ENCODE peak calls at places on chromosomes 11 and 22, in ten cellular contexts. One of them, this sample, is unnamed.

GRCh38 chr11:15208570-15209222 is 94.0 kb downstream of the INSC start:
- DNase-seq in neural progenitor cell: peak; percentile 91
- DNase-seq in endothelial cell of umbilical vein: peak; percentile 34
- DNase-seq in RWPE2: no peak
- DNase-seq in lower lobe of right lung: peak; percentile 83
- DNase-seq in fibroblast of lung: peak; percentile 71
- DNase-seq in Peyer's patch: peak; percentile 87
- DNase-seq in AG10803: peak; percentile 61
- DNase-seq in GM23338: peak; percentile 90
- DNase-seq in body of pancreas: peak; percentile 81
- DNase-seq in this sample: no peak

GRCh38 chr11:125228425-125228824 is 63.9 kb downstream of the PKNOX2 start:
- DNase-seq in fibroblast of lung: no peak
- DNase-seq in GM23338: peak; percentile 56
- DNase-seq in body of pancreas: no peak
- DNase-seq in Peyer's patch: no peak
- DNase-seq in endothelial cell of umbilical vein: no peak
- DNase-seq in AG10803: no peak
- DNase-seq in lower lobe of right lung: no peak
- DNase-seq in neural progenitor cell: no peak
- DNase-seq in RWPE2: no peak
- DNase-seq in this sample: no peak

GRCh38 chr11:11691296-11692141 is 69.7 kb upstream of the GALNT18 start:
- DNase-seq in RWPE2: no peak
- DNase-seq in body of pancreas: no peak
- DNase-seq in neural progenitor cell: peak; percentile 93
- DNase-seq in endothelial cell of umbilical vein: no peak
- DNase-seq in AG10803: no peak
- DNase-seq in lower lobe of right lung: no peak
- DNase-seq in GM23338: peak; percentile 47
- DNase-seq in Peyer's patch: no peak
- DNase-seq in fibroblast of lung: no peak
- DNase-seq in this sample: no peak

GRCh38 chr11:121299417-121299816 is 6.8 kb downstream of the SC5D start:
- DNase-seq in fibroblast of lung: no peak
- DNase-seq in Peyer's patch: no peak
- DNase-seq in endothelial cell of umbilical vein: no peak
- DNase-seq in body of pancreas: no peak
- DNase-seq in GM23338: no peak
- DNase-seq in lower lobe of right lung: no peak
- DNase-seq in RWPE2: no peak
- DNase-seq in neural progenitor cell: no peak
- DNase-seq in AG10803: no peak
- DNase-seq in this sample: no peak

GRCh38 chr11:68128682-68129327 is 7.6 kb upstream of the CHKA start:
- DNase-seq in AG10803: peak; percentile 72
- DNase-seq in GM23338: peak; percentile 75
- DNase-seq in fibroblast of lung: peak; percentile 68
- DNase-seq in Peyer's patch: peak; percentile 86
- DNase-seq in RWPE2: no peak
- DNase-seq in body of pancreas: peak; percentile 97
- DNase-seq in neural progenitor cell: no peak
- DNase-seq in endothelial cell of umbilical vein: peak; percentile 74
- DNase-seq in lower lobe of right lung: peak; percentile 73
- DNase-seq in this sample: peak; percentile 68

GRCh38 chr11:25566298-25567200 is 765.4 kb upstream of the ANO3 start:
- DNase-seq in endothelial cell of umbilical vein: no peak
- DNase-seq in Peyer's patch: no peak
- DNase-seq in GM23338: no peak
- DNase-seq in body of pancreas: no peak
- DNase-seq in neural progenitor cell: no peak
- DNase-seq in AG10803: no peak
- DNase-seq in lower lobe of right lung: peak; percentile 26
- DNase-seq in fibroblast of lung: peak; percentile 60
- DNase-seq in RWPE2: no peak
- DNase-seq in this sample: no peak

GRCh38 chr11:117934526-117935307 is 5.5 kb upstream of the TMPRSS13 start:
- DNase-seq in fibroblast of lung: no peak
- DNase-seq in GM23338: no peak
- DNase-seq in RWPE2: peak; percentile 19
- DNase-seq in neural progenitor cell: no peak
- DNase-seq in body of pancreas: no peak
- DNase-seq in lower lobe of right lung: peak; percentile 31
- DNase-seq in endothelial cell of umbilical vein: no peak
- DNase-seq in AG10803: no peak
- DNase-seq in Peyer's patch: peak; percentile 42
- DNase-seq in this sample: peak; percentile 79

GRCh38 chr11:65366340-65366773 is 11.8 kb downstream of the TIGD3 start:
- DNase-seq in GM23338: peak; percentile 91
- DNase-seq in neural progenitor cell: peak; percentile 85
- DNase-seq in fibroblast of lung: peak; percentile 86
- DNase-seq in lower lobe of right lung: no peak
- DNase-seq in AG10803: peak; percentile 85
- DNase-seq in Peyer's patch: peak; percentile 70
- DNase-seq in RWPE2: no peak
- DNase-seq in endothelial cell of umbilical vein: peak; percentile 78
- DNase-seq in body of pancreas: peak; percentile 62
- DNase-seq in this sample: no peak

GRCh38 chr11:4607111-4607510 is 920 bp downstream of the TRIM68 start:
- DNase-seq in neural progenitor cell: no peak
- DNase-seq in endothelial cell of umbilical vein: peak; percentile 50
- DNase-seq in lower lobe of right lung: no peak
- DNase-seq in body of pancreas: no peak
- DNase-seq in AG10803: no peak
- DNase-seq in fibroblast of lung: peak; percentile 18
- DNase-seq in Peyer's patch: no peak
- DNase-seq in RWPE2: no peak
- DNase-seq in GM23338: no peak
- DNase-seq in this sample: no peak

GRCh38 chr11:47566166-47566546 is 757 bp downstream of the PTPMT1 start:
- DNase-seq in GM23338: no peak
- DNase-seq in AG10803: no peak
- DNase-seq in fibroblast of lung: no peak
- DNase-seq in endothelial cell of umbilical vein: no peak
- DNase-seq in neural progenitor cell: no peak
- DNase-seq in body of pancreas: peak; percentile 28
- DNase-seq in lower lobe of right lung: peak; percentile 58
- DNase-seq in Peyer's patch: peak; percentile 48
- DNase-seq in RWPE2: no peak
- DNase-seq in this sample: peak; percentile 30

GRCh38 chr22:23121026-23121823 is 20.6 kb downstream of the RSPH14 start:
- DNase-seq in neural progenitor cell: no peak
- DNase-seq in endothelial cell of umbilical vein: no peak
- DNase-seq in lower lobe of right lung: no peak
- DNase-seq in RWPE2: no peak
- DNase-seq in body of pancreas: no peak
- DNase-seq in Peyer's patch: no peak
- DNase-seq in AG10803: peak; percentile 9
- DNase-seq in fibroblast of lung: no peak
- DNase-seq in GM23338: no peak
- DNase-seq in this sample: no peak

GRCh38 chr22:39405346-39406085 is 5.9 kb downstream of the TAB1 start:
- DNase-seq in RWPE2: no peak
- DNase-seq in neural progenitor cell: peak; percentile 18
- DNase-seq in body of pancreas: no peak
- DNase-seq in fibroblast of lung: peak; percentile 65
- DNase-seq in Peyer's patch: no peak
- DNase-seq in lower lobe of right lung: no peak
- DNase-seq in AG10803: peak; percentile 76
- DNase-seq in endothelial cell of umbilical vein: peak; percentile 35
- DNase-seq in GM23338: no peak
- DNase-seq in this sample: peak; percentile 68

GRCh38 chr11:125724125-125724524 is 22.0 kb upstream of the PATE1 start:
- DNase-seq in GM23338: peak; percentile 56
- DNase-seq in AG10803: peak; percentile 24
- DNase-seq in lower lobe of right lung: no peak
- DNase-seq in Peyer's patch: no peak
- DNase-seq in body of pancreas: no peak
- DNase-seq in endothelial cell of umbilical vein: peak; percentile 49
- DNase-seq in RWPE2: no peak
- DNase-seq in neural progenitor cell: peak; percentile 34
- DNase-seq in fibroblast of lung: peak; percentile 1
- DNase-seq in this sample: no peak

DNA sequence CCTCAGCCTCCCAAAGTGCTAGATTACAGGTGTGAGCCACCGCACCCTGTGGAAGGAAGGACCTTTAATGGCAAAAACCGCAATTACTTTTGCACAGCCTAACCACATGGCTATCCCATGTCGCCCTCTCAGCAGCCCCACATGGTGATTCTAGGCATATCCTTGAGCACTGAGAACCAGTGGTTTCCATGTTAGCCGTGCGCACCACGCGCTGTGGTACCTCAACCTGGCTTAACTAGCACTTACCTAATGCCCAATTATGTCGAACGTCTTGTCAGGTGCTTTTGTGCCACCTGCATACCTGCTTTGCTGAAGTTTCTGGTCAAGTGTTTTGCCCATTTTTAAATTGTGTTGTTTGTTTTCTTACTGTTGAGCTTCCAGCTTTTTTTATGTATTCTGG is 697.9 kb downstream of the BRD1 start:
- DNase-seq in lower lobe of right lung: no peak
- DNase-seq in fibroblast of lung: no peak
- DNase-seq in neural progenitor cell: no peak
- DNase-seq in RWPE2: no peak
- DNase-seq in GM23338: no peak
- DNase-seq in Peyer's patch: no peak
- DNase-seq in AG10803: no peak
- DNase-seq in endothelial cell of umbilical vein: no peak
- DNase-seq in body of pancreas: no peak
- DNase-seq in this sample: no peak
- TF ChIP-seq CTCF in lower lobe of right lung: no peak
- TF ChIP-seq CTCF in fibroblast of lung: no peak
- TF ChIP-seq CTCF in neural progenitor cell: no peak
- TF ChIP-seq CTCF in RWPE2: no peak
- TF ChIP-seq CTCF in GM23338: no peak
- TF ChIP-seq CTCF in Peyer's patch: no peak
- TF ChIP-seq CTCF in AG10803: no peak
- TF ChIP-seq CTCF in endothelial cell of umbilical vein: no peak
- TF ChIP-seq CTCF in body of pancreas: no peak
- TF ChIP-seq CTCF in this sample: no peak

GRCh38 chr22:37331811-37332536 is 49.7 kb downstream of the CYTH4 start:
- DNase-seq in Peyer's patch: no peak
- DNase-seq in body of pancreas: no peak
- DNase-seq in RWPE2: no peak
- DNase-seq in endothelial cell of umbilical vein: peak; percentile 52
- DNase-seq in neural progenitor cell: no peak
- DNase-seq in lower lobe of right lung: no peak
- DNase-seq in GM23338: no peak
- DNase-seq in fibroblast of lung: no peak
- DNase-seq in AG10803: no peak
- DNase-seq in this sample: no peak
- TF ChIP-seq CTCF in Peyer's patch: no peak
- TF ChIP-seq CTCF in body of pancreas: no peak
- TF ChIP-seq CTCF in RWPE2: no peak
- TF ChIP-seq CTCF in endothelial cell of umbilical vein: peak; percentile 28
- TF ChIP-seq CTCF in neural progenitor cell: no peak
- TF ChIP-seq CTCF in lower lobe of right lung: no peak
- TF ChIP-seq CTCF in GM23338: no peak
- TF ChIP-seq CTCF in fibroblast of lung: peak; percentile 10
- TF ChIP-seq CTCF in AG10803: no peak
- TF ChIP-seq CTCF in this sample: no peak

GRCh38 chr22:33666249-33666648 is 254.0 kb downstream of the LARGE1 start:
- DNase-seq in Peyer's patch: no peak
- DNase-seq in lower lobe of right lung: no peak
- DNase-seq in neural progenitor cell: peak; percentile 41
- DNase-seq in RWPE2: no peak
- DNase-seq in endothelial cell of umbilical vein: no peak
- DNase-seq in AG10803: no peak
- DNase-seq in fibroblast of lung: no peak
- DNase-seq in GM23338: no peak
- DNase-seq in body of pancreas: no peak
- DNase-seq in this sample: no peak

DNA sequence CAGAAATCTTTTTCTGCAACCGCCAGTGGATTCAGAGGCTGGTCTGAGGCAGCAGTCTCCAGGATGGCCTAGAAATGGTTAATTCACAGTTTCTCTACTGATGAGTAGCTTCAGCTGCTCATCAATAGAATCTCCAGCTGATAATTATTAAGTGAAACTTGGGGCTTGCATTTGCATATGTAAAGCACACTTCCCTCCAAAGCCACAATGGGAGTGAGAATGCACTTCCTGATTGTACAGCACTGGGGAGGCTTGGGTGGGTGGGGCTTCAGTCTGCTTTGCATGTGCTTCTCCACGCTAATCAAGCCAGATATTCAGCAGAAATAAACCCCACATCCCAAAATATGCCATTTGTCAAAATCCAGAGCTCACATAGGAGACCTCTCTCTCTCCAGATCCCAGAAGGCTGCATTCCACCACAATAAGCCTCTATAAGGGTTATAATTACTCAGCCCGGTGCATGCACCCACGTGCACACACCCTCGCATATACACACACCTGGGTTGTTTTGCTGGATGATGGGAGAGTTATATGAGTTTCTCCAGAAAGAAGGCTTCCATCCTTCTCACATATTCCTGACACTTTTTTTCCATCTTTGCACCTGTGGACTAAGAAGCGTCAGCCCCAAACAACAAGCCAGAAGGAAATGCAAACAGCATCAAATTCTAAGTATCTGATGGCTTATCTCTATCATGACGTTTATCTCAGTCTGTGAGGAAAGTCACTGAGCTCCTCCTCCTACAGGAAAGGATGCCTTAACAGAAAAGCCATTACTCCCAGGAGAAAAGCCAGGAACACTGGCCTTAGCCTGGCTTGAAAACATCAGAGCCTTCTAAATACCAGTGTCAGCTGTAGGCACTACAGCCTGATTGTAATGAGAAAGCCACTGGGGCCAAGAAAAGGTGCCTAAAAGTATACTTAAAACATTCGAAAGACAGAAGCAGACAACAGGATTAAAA is 253.3 kb downstream of the LARGE1 start:
- DNase-seq in neural progenitor cell: peak; percentile 50
- DNase-seq in RWPE2: no peak
- DNase-seq in Peyer's patch: no peak
- DNase-seq in fibroblast of lung: no peak
- DNase-seq in endothelial cell of umbilical vein: no peak
- DNase-seq in AG10803: no peak
- DNase-seq in GM23338: peak; percentile 60
- DNase-seq in lower lobe of right lung: no peak
- DNase-seq in body of pancreas: no peak
- DNase-seq in this sample: no peak
- TF ChIP-seq CTCF in neural progenitor cell: no peak
- TF ChIP-seq CTCF in RWPE2: no peak
- TF ChIP-seq CTCF in Peyer's patch: no peak
- TF ChIP-seq CTCF in fibroblast of lung: no peak
- TF ChIP-seq CTCF in endothelial cell of umbilical vein: no peak
- TF ChIP-seq CTCF in AG10803: no peak
- TF ChIP-seq CTCF in GM23338: no peak
- TF ChIP-seq CTCF in lower lobe of right lung: no peak
- TF ChIP-seq CTCF in body of pancreas: no peak
- TF ChIP-seq CTCF in this sample: no peak

DNA sequence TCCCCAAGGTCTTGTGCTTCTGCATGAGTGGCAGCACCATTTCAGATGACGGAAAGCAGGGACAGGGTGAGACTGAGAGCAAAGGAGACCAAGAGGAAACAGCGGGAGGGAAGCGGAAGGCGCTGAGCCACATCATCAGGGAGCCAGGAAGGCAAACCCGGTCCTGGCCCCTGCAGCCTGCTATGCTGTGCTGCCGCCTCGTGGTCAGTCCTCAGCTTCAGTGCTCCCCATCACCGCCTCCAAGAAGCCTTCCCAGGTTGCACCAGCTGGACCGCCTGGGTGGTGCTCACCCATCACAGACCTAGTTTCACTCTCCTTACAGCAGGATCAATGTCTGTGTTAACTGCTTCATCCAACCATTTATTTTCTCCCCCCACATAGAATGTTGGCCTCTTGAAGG is 73.0 kb upstream of the PHF21B start:
- DNase-seq in body of pancreas: no peak
- DNase-seq in GM23338: peak; percentile 76
- DNase-seq in fibroblast of lung: no peak
- DNase-seq in neural progenitor cell: peak; percentile 52
- DNase-seq in RWPE2: no peak
- DNase-seq in Peyer's patch: no peak
- DNase-seq in AG10803: no peak
- DNase-seq in endothelial cell of umbilical vein: no peak
- DNase-seq in lower lobe of right lung: no peak
- DNase-seq in this sample: no peak
- TF ChIP-seq CTCF in body of pancreas: no peak
- TF ChIP-seq CTCF in GM23338: peak; percentile 56
- TF ChIP-seq CTCF in fibroblast of lung: no peak
- TF ChIP-seq CTCF in neural progenitor cell: peak; percentile 48
- TF ChIP-seq CTCF in RWPE2: peak; percentile 32
- TF ChIP-seq CTCF in Peyer's patch: no peak
- TF ChIP-seq CTCF in AG10803: peak; percentile 36
- TF ChIP-seq CTCF in endothelial cell of umbilical vein: peak; percentile 5
- TF ChIP-seq CTCF in lower lobe of right lung: no peak
- TF ChIP-seq CTCF in this sample: peak; percentile 61

This sample was measured in chondrocyte.